ENCODE peak calls at places on chromosome 1, in five cellular contexts. I, L, P, W and M are unnamed samples.

GRCh38 chr1:229280921-229281320 is 10.0 kb downstream of the RAB4A start:
- DNase-seq in I (no peak), L (no peak), P (no peak), W (no peak), M (no peak)

GRCh38 chr1:67767103-67767502 is 66.2 kb downstream of the GNG12 start:
- DNase-seq in I (no peak), L (no peak), P (no peak), W (no peak), M (no peak)

GRCh38 chr1:229273507-229274232 is 2.8 kb downstream of the RAB4A start:
- DNase-seq in I (peak; percentile 83), L (no peak), P (no peak), W (no peak), M (no peak)

GRCh38 chr1:198113302-198113701 is 43.5 kb upstream of the NEK7 start:
- DNase-seq in I (no peak), L (no peak), P (no peak), W (no peak), M (no peak)

GRCh38 chr1:26412180-26412840 is 1.7 kb downstream of the LIN28A start:
- DNase-seq in I (peak; percentile 97), L (no peak), P (no peak), W (no peak), M (no peak)

GRCh38 chr1:118122234-118123004 is 62.6 kb downstream of the SPAG17 start:
- DNase-seq in I (peak; percentile 70), L (no peak), P (no peak), W (no peak), M (no peak)

GRCh38 chr1:116820362-116820761 is 66.1 kb downstream of the CD2 start:
- DNase-seq in I (no peak), L (peak; percentile 81), P (peak; percentile 69), W (no peak), M (peak; percentile 69)

GRCh38 chr1:112904071-112904830 is 51.7 kb downstream of the SLC16A1 start:
- DNase-seq in I (no peak), L (no peak), P (no peak), W (no peak), M (no peak)

GRCh38 chr1:223504741-223505140 is 111.5 kb downstream of the CCDC185 start:
- DNase-seq in I (no peak), L (peak; percentile 69), P (peak; percentile 14), W (no peak), M (no peak)

GRCh38 chr1:85495556-85495955 is 30.6 kb upstream of the DDAH1 start:
- DNase-seq in I (peak; percentile 57), L (no peak), P (peak; percentile 59), W (no peak), M (no peak)

GRCh38 chr1:37726746-37727145 is 34.4 kb downstream of the CDCA8 start:
- DNase-seq in I (no peak), L (peak; percentile 74), P (no peak), W (no peak), M (no peak)

GRCh38 chr1:87591492-87591891 is 262.8 kb downstream of the LMO4 start:
- DNase-seq in I (no peak), L (no peak), P (no peak), W (no peak), M (no peak)

GRCh38 chr1:118116909-118117308 is 68.1 kb downstream of the SPAG17 start:
- DNase-seq in I (peak; percentile 79), L (no peak), P (no peak), W (no peak), M (no peak)

GRCh38 chr1:41566274-41566885 is 81.9 kb upstream of the EDN2 start:
- DNase-seq in I (no peak), L (no peak), P (no peak), W (no peak), M (peak; percentile 14)

GRCh38 chr1:167175901-167176300 is 44.8 kb upstream of the POU2F1 start:
- DNase-seq in I (no peak), L (no peak), P (no peak), W (no peak), M (no peak)

GRCh38 chr1:206469933-206470691 is at the start of gene IKBKE:
- DNase-seq in I (peak; percentile 85), L (peak; percentile 78), P (no peak), W (no peak), M (peak; percentile 46)

GRCh38 chr1:51264470-51264869 is 28.4 kb downstream of the RNF11 start:
- DNase-seq in I (no peak), L (no peak), P (no peak), W (no peak), M (no peak)

GRCh38 chr1:221667504-221667903 is 74.4 kb downstream of the DUSP10 start:
- DNase-seq in I (no peak), L (no peak), P (no peak), W (no peak), M (no peak)

GRCh38 chr1:240107058-240107684 is 15.5 kb downstream of the FMN2 start:
- DNase-seq in I (no peak), L (no peak), P (no peak), W (no peak), M (no peak)

GRCh38 chr1:183583466-183583865 is 6.8 kb downstream of the NCF2 start:
- DNase-seq in I (no peak), L (no peak), P (no peak), W (no peak), M (no peak)